ENCODE peak calls at places on chromosomes 16 and 17, in eight cellular contexts. F, A, V, T, O, D, E and P are unnamed samples.

GRCh38 chr16:21302898-21303528 is 24.9 kb upstream of the CRYM start:
- DNase-seq in O (no peak), F (no peak), D (no peak), E (no peak), T (no peak), A (no peak), V (no peak), P (peak)

GRCh38 chr17:73973881-73974409 is 229.5 kb upstream of the RPL38 start:
- DNase-seq in E (no peak), D (no peak), T (peak), O (no peak), V (peak), F (peak), A (no peak), P (peak)

GRCh38 chr17:57772774-57773173 is 27.7 kb upstream of the CCDC182 start:
- DNase-seq in T (no peak), D (no peak), A (no peak), E (no peak), F (peak), V (no peak), O (no peak), P (no peak)

GRCh38 chr16:54935411-54936085 is 4.9 kb downstream of the IRX5 start:
- DNase-seq in O (no peak), A (no peak), E (no peak), V (no peak), T (no peak), D (no peak), F (no peak), P (no peak)

GRCh38 chr17:50638572-50638850 is 3.8 kb downstream of the ABCC3 start:
- DNase-seq in F (no peak), T (no peak), E (no peak), A (no peak), D (no peak), V (no peak), O (no peak), P (no peak)

GRCh38 chr17:35142467-35142796 is 329 bp upstream of the NLE1 start:
- DNase-seq in O (no peak), T (no peak), V (no peak), D (no peak), F (no peak), A (no peak), E (no peak), P (no peak)

GRCh38 chr17:32523827-32524552 is 37.2 kb downstream of the CDK5R1 start:
- DNase-seq in V (no peak), E (peak), A (no peak), D (no peak), F (no peak), T (no peak), O (no peak), P (no peak)

GRCh38 chr17:27570578-27570914 is 60.4 kb upstream of the LGALS9 start:
- DNase-seq in F (no peak), T (no peak), E (no peak), V (no peak), A (no peak), O (no peak), D (no peak), P (no peak)

GRCh38 chr16:11136600-11136999 is 119.4 kb downstream of the SOCS1 start:
- DNase-seq in A (no peak), O (no peak), V (peak), T (peak), E (no peak), F (no peak), D (no peak), P (no peak)

GRCh38 chr16:25235991-25236390 is 19.2 kb downstream of the AQP8 start:
- DNase-seq in T (no peak), D (no peak), E (no peak), V (no peak), F (no peak), O (no peak), A (no peak), P (no peak)

GRCh38 chr16:15435216-15435864 is 952 bp downstream of the BMERB1 start:
- DNase-seq in F (peak), E (no peak), V (no peak), D (no peak), O (no peak), A (no peak), T (no peak), P (peak)

GRCh38 chr16:15443753-15444152 is 9.4 kb downstream of the BMERB1 start:
- DNase-seq in E (no peak), D (no peak), T (no peak), F (no peak), O (no peak), V (no peak), A (no peak), P (no peak)

GRCh38 chr16:15440852-15441251 is 6.5 kb downstream of the BMERB1 start:
- DNase-seq in O (no peak), D (no peak), V (no peak), T (no peak), F (no peak), E (no peak), A (no peak), P (peak)

GRCh38 chr16:15434425-15435215 is at the start of gene BMERB1:
- DNase-seq in F (peak), T (peak), A (peak), V (peak), E (peak), D (peak), O (peak), P (peak)

DNA sequence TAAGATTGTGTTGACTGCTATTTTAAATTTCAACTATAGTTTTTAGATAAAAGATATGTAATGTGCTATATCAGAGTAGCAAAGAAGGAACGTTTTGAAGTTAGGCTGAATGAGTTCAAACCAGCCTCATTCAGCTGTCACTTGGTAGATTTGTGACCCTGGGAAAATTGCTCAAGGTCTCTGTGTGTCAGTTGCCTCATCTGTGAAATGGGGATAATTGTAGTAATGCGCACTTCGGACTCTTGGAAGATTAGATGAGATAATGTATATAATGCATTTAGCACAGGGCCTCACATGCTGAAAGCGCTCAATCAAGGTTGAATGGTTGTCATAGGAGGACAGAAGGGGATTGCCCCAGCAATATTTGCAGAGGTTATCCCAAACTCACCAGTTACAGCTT is 4.7 kb downstream of the BMERB1 start:
- DNase-seq in A (no peak), E (no peak), O (no peak), D (no peak), F (no peak), T (no peak), V (no peak), P (no peak)
- H3K4me3 ChIP-seq in A (no peak), E (no peak), O (no peak), D (no peak), F (no peak), T (no peak), V (no peak), P (no peak)

GRCh38 chr17:80942360-80943345 is 49.0 kb upstream of the CHMP6 start:
- DNase-seq in O (peak), A (peak), D (peak), T (peak), V (peak), F (no peak), E (peak), P (peak)
- TF ChIP-seq CTCF in O (no peak), A (no peak), D (peak), T (no peak), V (peak), F (no peak), E (no peak), P (no peak)

DNA sequence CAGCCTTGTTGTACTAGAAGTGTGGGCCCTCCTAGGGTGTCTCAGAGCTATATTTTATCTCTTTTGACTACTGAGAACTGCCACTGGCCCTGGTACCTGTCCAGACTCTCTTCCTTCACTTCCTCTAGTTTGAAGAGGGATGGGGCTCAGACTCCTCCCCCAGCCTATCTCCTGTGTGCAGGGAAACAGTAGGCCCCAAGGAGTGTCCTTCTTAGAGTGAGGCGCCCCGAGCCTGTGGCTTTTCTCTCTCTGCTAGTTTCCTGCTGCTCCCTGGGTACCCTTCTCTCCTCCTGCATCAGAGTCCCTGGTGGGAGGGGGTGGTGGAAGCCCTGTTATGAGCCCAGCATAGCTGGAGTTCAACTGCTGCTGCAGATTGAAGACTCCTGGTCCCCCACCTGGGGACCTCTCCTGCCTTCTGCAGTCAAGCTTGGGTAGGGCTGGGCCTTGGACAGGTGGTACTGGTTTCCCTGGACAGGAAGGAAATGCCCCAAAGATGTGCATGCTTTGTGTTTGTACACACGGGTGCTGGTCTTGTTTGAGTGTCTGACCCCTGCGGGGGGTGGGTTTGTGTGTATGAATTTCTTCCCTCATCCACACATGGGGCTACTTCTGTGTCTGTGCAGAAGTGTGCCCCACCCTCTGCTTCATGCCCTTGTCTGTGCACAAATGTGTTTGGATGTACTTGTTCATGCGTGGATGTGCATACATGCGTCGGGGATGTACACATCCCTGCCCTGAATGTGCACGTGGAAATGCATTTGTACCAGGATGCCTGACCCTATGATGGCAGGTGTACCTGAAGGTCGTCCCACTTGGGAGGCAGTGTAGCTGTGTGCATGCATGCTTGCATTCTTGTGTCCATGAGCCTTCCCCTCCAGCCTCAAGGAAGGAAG is 6.9 kb downstream of the RARA start:
- DNase-seq in T (peak), F (peak), V (peak), A (no peak), O (peak), E (peak), D (peak), P (no peak)
- H3K4me3 ChIP-seq in T (no peak), F (no peak), V (peak), A (no peak), O (no peak), E (no peak), D (peak), P (no peak)

DNA sequence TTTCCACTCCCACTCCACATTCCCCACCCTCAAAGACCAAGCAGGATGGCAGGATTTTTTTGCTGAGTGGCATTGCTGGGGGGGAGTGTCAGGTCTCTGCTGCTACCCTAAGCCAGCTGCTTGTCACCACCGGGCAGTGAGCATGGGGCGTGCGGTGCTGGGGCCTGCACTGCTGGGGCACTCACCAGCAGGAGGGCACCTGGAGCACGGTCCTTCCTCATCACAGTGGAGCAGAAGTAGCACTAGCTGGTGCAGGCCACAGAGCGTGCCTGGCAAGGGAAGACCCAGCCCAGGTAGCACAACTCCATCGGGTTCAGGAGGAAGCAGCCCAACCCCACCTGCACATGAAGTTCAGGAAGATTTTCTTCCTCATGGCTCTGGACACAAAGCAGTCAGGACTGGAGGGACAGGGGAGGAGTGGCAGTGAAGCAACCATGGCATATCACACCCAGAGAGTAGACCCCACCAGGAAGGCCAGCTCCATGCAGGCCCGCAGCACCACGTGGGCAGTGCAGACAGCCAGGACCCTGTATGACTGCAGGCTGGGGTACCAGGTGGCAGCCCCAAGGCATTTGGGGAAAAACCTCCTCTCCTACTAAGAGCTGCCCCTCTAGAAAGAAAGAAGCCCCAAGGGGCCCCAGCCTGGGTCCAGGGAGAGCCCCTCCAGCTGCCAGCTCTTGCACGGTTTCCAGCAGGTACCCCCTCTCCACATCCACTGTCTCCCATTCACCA is 16.8 kb upstream of the MYO18A start:
- DNase-seq in F (peak), T (no peak), V (no peak), A (no peak), O (no peak), D (no peak), E (no peak), P (no peak)
- TF ChIP-seq CTCF in F (peak), T (no peak), V (no peak), A (no peak), O (no peak), D (no peak), E (no peak), P (no peak)

GRCh38 chr16:83806036-83806435 is 1.7 kb upstream of the HSBP1 start:
- DNase-seq in E (no peak), V (no peak), F (no peak), D (no peak), T (no peak), A (no peak), O (no peak), P (no peak)

GRCh38 chr16:83806721-83807120 is 1.1 kb upstream of the HSBP1 start:
- DNase-seq in D (no peak), T (no peak), F (no peak), A (no peak), O (no peak), V (no peak), E (no peak), P (no peak)

GRCh38 chr16:83807710-83808572 is at the start of gene HSBP1:
- DNase-seq in V (peak), O (peak), A (peak), T (peak), F (peak), D (peak), E (peak), P (peak)

GRCh38 chr16:83808573-83809014 is 816 bp downstream of the HSBP1 start:
- DNase-seq in A (peak), E (no peak), V (no peak), T (no peak), O (no peak), F (no peak), D (no peak), P (no peak)

GRCh38 chr16:83807327-83807709 is 460 bp upstream of the HSBP1 start:
- DNase-seq in T (no peak), D (no peak), F (no peak), A (no peak), O (no peak), V (no peak), E (peak), P (no peak)
- H3K4me3 ChIP-seq in T (peak), D (peak), F (peak), A (peak), O (peak), V (peak), E (peak), P (peak)

DNA sequence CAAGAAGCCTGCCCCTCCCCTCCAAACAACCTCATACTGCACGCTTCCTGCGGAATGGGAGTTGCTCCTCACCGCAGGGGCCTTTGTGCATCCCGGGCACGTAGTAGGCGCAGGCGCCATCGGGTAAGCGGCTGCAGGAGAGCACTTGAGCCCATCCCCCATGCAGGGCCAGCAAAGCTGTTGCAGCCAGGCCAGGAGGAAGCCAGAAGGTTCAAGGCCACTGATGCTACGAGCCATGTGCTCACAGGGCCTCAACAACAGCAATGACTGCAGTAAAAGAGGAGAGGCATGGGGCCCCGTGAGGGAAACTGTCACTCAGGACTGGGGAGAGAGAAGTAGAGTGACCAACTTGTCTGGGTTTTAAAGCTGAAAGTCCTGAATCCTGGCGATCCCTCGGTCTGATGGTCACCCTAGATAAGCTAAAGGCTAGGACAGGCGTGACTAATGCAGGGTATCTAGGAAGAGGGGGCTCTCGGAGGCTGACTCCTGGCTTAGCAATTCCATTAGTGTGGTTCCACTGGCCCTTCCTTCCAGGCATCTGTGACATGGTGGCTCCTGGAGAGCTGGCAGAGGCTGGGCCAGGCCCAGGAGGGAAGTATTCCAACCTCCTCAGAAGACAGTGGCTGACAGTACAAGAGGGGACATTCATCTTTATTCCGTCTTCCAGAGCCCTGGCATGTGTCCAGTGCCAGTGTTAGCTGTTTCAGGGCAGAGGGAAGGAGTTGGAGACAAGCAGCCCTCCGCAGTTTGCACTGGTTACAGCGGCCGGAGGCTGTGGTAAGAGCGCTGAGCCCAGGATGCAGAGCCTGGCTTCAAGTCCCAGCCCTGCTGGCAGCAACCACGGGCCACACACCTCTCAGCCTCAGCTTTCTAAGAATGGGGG is 20.8 kb downstream of the GOSR2 start:
- DNase-seq in E (peak), T (no peak), A (no peak), O (no peak), V (no peak), F (peak), D (no peak), P (peak)
- TF ChIP-seq CTCF in E (no peak), T (no peak), A (no peak), O (no peak), V (no peak), F (no peak), D (no peak), P (no peak)

DNA sequence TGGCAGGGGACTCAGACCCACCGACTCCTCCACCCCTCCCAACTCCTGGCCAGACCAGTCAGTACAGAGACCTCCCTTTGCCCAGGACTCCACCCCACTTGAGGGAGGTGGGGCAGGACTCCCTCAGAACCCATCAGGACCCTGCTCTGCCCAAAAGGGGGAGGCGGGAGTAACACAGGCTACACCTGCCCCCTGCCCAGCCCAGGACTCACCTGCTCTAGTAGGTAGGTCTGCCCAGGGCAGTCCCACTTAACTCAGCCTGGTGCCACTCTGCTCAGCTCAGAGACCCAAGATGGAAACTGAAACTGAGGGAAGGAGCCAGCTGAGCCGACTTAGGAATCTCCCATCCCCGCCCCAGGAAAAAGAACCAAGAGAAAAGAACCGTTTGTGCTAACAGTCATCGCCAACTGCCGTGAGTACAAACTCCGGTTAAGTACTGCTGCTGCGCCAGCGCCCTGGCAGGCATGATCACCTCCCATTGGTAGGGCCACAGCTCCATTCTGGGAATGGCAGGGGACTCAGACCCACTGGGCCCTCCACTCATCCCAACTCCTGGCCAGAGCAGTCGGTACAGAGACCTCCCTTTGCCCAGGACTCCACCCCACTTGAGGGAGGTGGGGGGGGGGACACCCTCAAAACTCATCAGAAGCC is 488 bp downstream of the DHX58 start:
- DNase-seq in D (no peak), V (no peak), T (no peak), F (peak), A (no peak), E (peak), O (peak), P (peak)
- H3K4me3 ChIP-seq in D (peak), V (peak), T (peak), F (no peak), A (peak), E (peak), O (peak), P (peak)

GRCh38 chr16:3171181-3171854 is 16.7 kb upstream of the OR1F1 start:
- DNase-seq in V (no peak), E (peak), F (no peak), T (no peak), A (no peak), O (no peak), D (no peak), P (no peak)

GRCh38 chr16:3174618-3175148 is 13.3 kb upstream of the OR1F1 start:
- DNase-seq in O (no peak), A (no peak), F (peak), T (no peak), D (no peak), V (no peak), E (peak), P (no peak)

GRCh38 chr16:3171855-3172593 is 16.0 kb upstream of the OR1F1 start:
- DNase-seq in V (no peak), D (no peak), F (peak), O (no peak), T (no peak), A (no peak), E (peak), P (no peak)

GRCh38 chr16:3175157-3176153 is 12.5 kb upstream of the OR1F1 start:
- DNase-seq in D (no peak), T (no peak), O (no peak), E (peak), F (peak), A (no peak), V (no peak), P (no peak)

DNA sequence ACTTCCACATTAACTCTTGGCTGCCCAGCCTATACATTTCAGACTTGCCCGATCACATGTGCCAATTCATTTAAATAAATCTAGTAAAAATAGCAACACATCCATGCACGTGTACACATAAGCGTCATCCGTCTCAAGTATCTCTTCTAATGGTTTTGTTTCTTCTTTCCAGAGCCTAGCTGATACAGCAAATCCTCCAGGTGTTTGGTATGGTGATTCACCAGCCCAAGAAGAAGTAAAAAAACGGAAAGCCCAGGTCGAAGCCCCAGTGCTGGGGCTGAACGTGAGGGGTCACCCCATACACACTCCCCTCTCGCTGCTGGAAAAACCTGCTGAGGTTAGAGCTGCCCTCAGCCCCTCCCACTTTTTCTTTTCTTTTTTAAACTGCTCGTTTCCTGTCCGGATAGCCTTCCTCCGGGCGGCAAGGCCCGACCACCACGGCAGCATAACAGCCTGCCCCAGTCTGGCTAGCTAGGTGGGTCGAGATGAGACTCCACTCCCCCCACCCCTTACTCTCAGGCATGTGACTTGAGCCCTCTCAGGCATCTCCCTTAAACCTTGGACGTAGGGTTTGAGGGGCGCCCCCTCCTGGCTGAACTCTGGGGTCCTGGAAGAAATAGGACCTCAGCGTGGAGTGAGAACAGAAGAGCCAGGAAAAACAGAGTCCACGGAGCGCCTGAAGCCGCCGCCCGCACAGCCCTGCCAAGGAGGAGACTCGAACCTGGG is 13.9 kb upstream of the OR1F1 start:
- DNase-seq in E (peak), A (no peak), O (no peak), F (peak), T (no peak), D (no peak), V (no peak), P (no peak)
- TF ChIP-seq CTCF in E (no peak), A (no peak), O (no peak), F (peak), T (no peak), D (no peak), V (no peak), P (peak)